ENCODE peak calls at places on chromosomes 2 and 18, in five cellular contexts. B is activated CD8-positive, alpha-beta memory T cell treated with anti-CD3 and anti-CD28 coated beads, Interleukin-2, amount 50 U/mL, for 4 hours; W is activated CD4-positive, alpha-beta T cell treated with anti-CD3 and anti-CD28 coated beads, Interleukin-2, amount 50 U/mL, for 48 hours; Z is activated effector memory CD4-positive, alpha-beta T cell treated with anti-CD3 and anti-CD28 coated beads, Interleukin-2, amount 50 U/mL, for 16 hours; X is stimulated activated CD4-positive, alpha-beta T cell treated with anti-CD3 and anti-CD28 coated beads, Interleukin-1b, Interleukin-23, amount 100 ng/mL, for 1 hour. H is an unnamed sample.

GRCh38 chr18:44731866-44732555 is 51.3 kb downstream of the SETBP1 start:
- DNase-seq in B (no peak), X (no peak), W (no peak), Z (no peak), H (no peak)

GRCh38 chr2:233816771-233817170 is 37.6 kb downstream of the HJURP start:
- DNase-seq in W (no peak), X (no peak), B (no peak), Z (no peak), H (peak; percentile 0)

GRCh38 chr2:102048465-102048864 is 56.7 kb downstream of the IL1R2 start:
- DNase-seq in W (no peak), X (no peak), Z (no peak), B (no peak), H (no peak)

GRCh38 chr2:230230087-230230486 is 4.6 kb downstream of the SP140 start:
- DNase-seq in W (no peak), X (no peak), B (no peak), Z (no peak), H (no peak)

GRCh38 chr2:148992448-148992847 is 46.1 kb upstream of the LYPD6B start:
- DNase-seq in X (no peak), Z (no peak), B (no peak), W (no peak), H (no peak)

GRCh38 chr2:237996041-237996593 is 29.3 kb downstream of the UBE2F start:
- DNase-seq in B (no peak), X (no peak), W (no peak), Z (no peak), H (no peak)

GRCh38 chr2:81658227-81658626 is 1353.7 kb upstream of the LRRTM1 start:
- DNase-seq in W (no peak), Z (no peak), X (no peak), B (no peak), H (no peak)

GRCh38 chr2:169569948-169570347 is 3.7 kb downstream of the FASTKD1 start:
- DNase-seq in W (no peak), Z (no peak), B (no peak), X (no peak), H (no peak)

GRCh38 chr2:29459445-29460179 is 344.4 kb downstream of the CLIP4 start:
- DNase-seq in B (no peak), Z (no peak), X (no peak), W (no peak), H (no peak)

GRCh38 chr18:51164327-51165290 is 32.9 kb downstream of the MEX3C start:
- DNase-seq in Z (no peak), B (no peak), W (no peak), X (no peak), H (no peak)

H was measured in WERI-Rb-1.